ENCODE peak calls at places on chromosomes 4 and X, in eight cellular contexts. One of them, this sample, is unnamed.

GRCh38 chr4:104815593-104816156 is 321.0 kb upstream of the CXXC4 start:
- DNase-seq in breast epithelium: no peak
- DNase-seq in fibroblast of lung: peak; percentile 34
- DNase-seq in uterus: no peak
- DNase-seq in GM23248: no peak
- DNase-seq in ovary: no peak
- DNase-seq in heart left ventricle: no peak
- DNase-seq in pancreas: no peak
- DNase-seq in this sample: no peak

GRCh38 chr4:118729287-118730286 is 44.4 kb downstream of the METTL14 start:
- DNase-seq in GM23248: peak; percentile 84
- DNase-seq in ovary: no peak
- DNase-seq in breast epithelium: no peak
- DNase-seq in heart left ventricle: no peak
- DNase-seq in fibroblast of lung: peak; percentile 82
- DNase-seq in uterus: no peak
- DNase-seq in pancreas: no peak
- DNase-seq in this sample: no peak

GRCh38 chrX:119008122-119008744 is 33.8 kb downstream of the LONRF3 start:
- DNase-seq in fibroblast of lung: no peak
- DNase-seq in ovary: peak; percentile 22
- DNase-seq in pancreas: no peak
- DNase-seq in breast epithelium: no peak
- DNase-seq in heart left ventricle: no peak
- DNase-seq in GM23248: peak; percentile 46
- DNase-seq in uterus: no peak
- DNase-seq in this sample: no peak

GRCh38 chr4:189090174-189090814 is 850.4 kb upstream of the FRG1 start:
- DNase-seq in ovary: no peak
- DNase-seq in heart left ventricle: no peak
- DNase-seq in fibroblast of lung: no peak
- DNase-seq in uterus: no peak
- DNase-seq in pancreas: no peak
- DNase-seq in breast epithelium: no peak
- DNase-seq in GM23248: peak; percentile 14
- DNase-seq in this sample: no peak

GRCh38 chr4:114077610-114078009 is 98.2 kb upstream of the ARSJ start:
- DNase-seq in heart left ventricle: no peak
- DNase-seq in ovary: no peak
- DNase-seq in uterus: no peak
- DNase-seq in GM23248: peak; percentile 93
- DNase-seq in fibroblast of lung: peak; percentile 98
- DNase-seq in pancreas: no peak
- DNase-seq in breast epithelium: no peak
- DNase-seq in this sample: no peak

GRCh38 chrX:103628386-103629290 is at the start of gene TCEAL1:
- DNase-seq in uterus: peak; percentile 67
- DNase-seq in breast epithelium: peak; percentile 56
- DNase-seq in fibroblast of lung: peak; percentile 52
- DNase-seq in heart left ventricle: peak; percentile 66
- DNase-seq in pancreas: peak; percentile 72
- DNase-seq in GM23248: peak; percentile 63
- DNase-seq in ovary: peak; percentile 77
- DNase-seq in this sample: peak; percentile 88

GRCh38 chr4:184757810-184758209 is 23.9 kb upstream of the CENPU start:
- DNase-seq in GM23248: no peak
- DNase-seq in breast epithelium: no peak
- DNase-seq in ovary: no peak
- DNase-seq in fibroblast of lung: no peak
- DNase-seq in heart left ventricle: no peak
- DNase-seq in pancreas: no peak
- DNase-seq in uterus: peak; percentile 67
- DNase-seq in this sample: no peak

GRCh38 chrX:39652336-39652735 is 445.4 kb downstream of the BCOR start:
- DNase-seq in GM23248: peak; percentile 39
- DNase-seq in ovary: no peak
- DNase-seq in breast epithelium: no peak
- DNase-seq in uterus: no peak
- DNase-seq in fibroblast of lung: no peak
- DNase-seq in heart left ventricle: no peak
- DNase-seq in pancreas: no peak
- DNase-seq in this sample: no peak

GRCh38 chr4:77073106-77073858 is 2.5 kb downstream of the CCNI start:
- DNase-seq in ovary: no peak
- DNase-seq in heart left ventricle: no peak
- DNase-seq in breast epithelium: no peak
- DNase-seq in pancreas: no peak
- DNase-seq in uterus: no peak
- DNase-seq in fibroblast of lung: peak; percentile 35
- DNase-seq in GM23248: peak; percentile 60
- DNase-seq in this sample: no peak

GRCh38 chr4:6900956-6901355 is 8.7 kb upstream of the TBC1D14 start:
- DNase-seq in GM23248: no peak
- DNase-seq in heart left ventricle: no peak
- DNase-seq in fibroblast of lung: no peak
- DNase-seq in breast epithelium: no peak
- DNase-seq in pancreas: no peak
- DNase-seq in ovary: no peak
- DNase-seq in uterus: no peak
- DNase-seq in this sample: no peak

GRCh38 chr4:186240848-186241491 is 13.7 kb downstream of the KLKB1 start:
- DNase-seq in breast epithelium: no peak
- DNase-seq in pancreas: no peak
- DNase-seq in fibroblast of lung: no peak
- DNase-seq in uterus: no peak
- DNase-seq in ovary: no peak
- DNase-seq in heart left ventricle: no peak
- DNase-seq in GM23248: no peak
- DNase-seq in this sample: no peak

GRCh38 chr4:182207806-182208483 is 35.3 kb upstream of the TENM3 start:
- DNase-seq in uterus: peak; percentile 29
- DNase-seq in GM23248: peak; percentile 53
- DNase-seq in ovary: no peak
- DNase-seq in breast epithelium: no peak
- DNase-seq in pancreas: no peak
- DNase-seq in heart left ventricle: no peak
- DNase-seq in fibroblast of lung: peak; percentile 95
- DNase-seq in this sample: no peak

DNA sequence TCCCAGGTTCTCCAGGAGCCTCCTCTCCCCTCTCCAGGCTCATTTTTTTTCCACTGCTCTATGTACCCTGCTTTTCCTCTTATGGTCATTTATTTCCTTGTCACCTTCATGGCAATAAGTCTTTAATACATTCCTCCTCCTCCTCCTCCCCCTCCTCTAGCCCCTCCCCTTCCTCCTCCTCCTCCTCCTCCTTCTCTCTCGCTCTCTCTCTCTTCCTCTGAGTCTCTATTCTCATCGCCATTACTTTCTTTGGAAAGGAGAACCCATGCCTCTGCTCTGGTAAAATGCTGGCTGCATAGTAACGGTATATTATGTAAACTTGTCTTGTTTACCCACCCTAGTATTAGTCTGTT is 35.7 kb downstream of the ARHGAP24 start:
- DNase-seq in heart left ventricle: no peak
- DNase-seq in fibroblast of lung: no peak
- DNase-seq in uterus: no peak
- DNase-seq in ovary: no peak
- DNase-seq in breast epithelium: no peak
- DNase-seq in pancreas: no peak
- DNase-seq in GM23248: no peak
- DNase-seq in this sample: no peak
- H3K4me1 ChIP-seq in heart left ventricle: peaks cover 28% of the 10 kb centered on the region
- H3K4me1 ChIP-seq in fibroblast of lung: peaks cover 6% of the 10 kb centered on the region
- H3K4me1 ChIP-seq in uterus: no peaks in the 10 kb centered on the region
- H3K4me1 ChIP-seq in ovary: peaks cover 2% of the 10 kb centered on the region
- H3K4me1 ChIP-seq in breast epithelium: no peaks in the 10 kb centered on the region
- H3K4me1 ChIP-seq in pancreas: no peaks in the 10 kb centered on the region
- H3K4me1 ChIP-seq in GM23248: peaks cover 19% of the 10 kb centered on the region
- H3K4me1 ChIP-seq in this sample: no peaks in the 10 kb centered on the region

DNA sequence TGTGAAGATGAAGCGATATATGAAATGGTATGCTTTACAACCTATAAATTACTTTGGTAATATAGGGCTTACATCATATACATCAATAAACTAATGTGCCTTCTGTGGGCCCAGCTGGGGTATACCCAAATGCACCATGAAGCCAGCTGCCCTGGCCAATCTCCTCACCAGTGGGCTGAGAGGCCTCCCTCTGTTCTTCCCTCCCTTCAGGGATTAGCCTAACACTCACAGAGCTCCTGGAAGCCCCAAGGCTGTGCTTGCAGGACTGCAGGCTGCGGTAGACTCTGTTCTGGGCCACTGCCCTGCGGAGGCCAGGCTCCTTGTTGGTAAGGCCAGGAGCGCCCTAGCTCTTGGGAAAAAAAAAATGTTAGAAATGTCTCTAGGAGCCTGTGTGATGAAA is 33.9 kb downstream of the PAGE1 start:
- DNase-seq in breast epithelium: no peak
- DNase-seq in heart left ventricle: no peak
- DNase-seq in pancreas: no peak
- DNase-seq in GM23248: no peak
- DNase-seq in fibroblast of lung: no peak
- DNase-seq in ovary: no peak
- DNase-seq in uterus: no peak
- DNase-seq in this sample: no peak
- H3K27me3 ChIP-seq in breast epithelium: no peaks in the 10 kb centered on the region
- H3K27me3 ChIP-seq in heart left ventricle: no peaks in the 10 kb centered on the region
- H3K27me3 ChIP-seq in pancreas: no peaks in the 10 kb centered on the region
- H3K27me3 ChIP-seq in GM23248: no peaks in the 10 kb centered on the region
- H3K27me3 ChIP-seq in fibroblast of lung: no peaks in the 10 kb centered on the region
- H3K27me3 ChIP-seq in ovary: no peaks in the 10 kb centered on the region
- H3K27me3 ChIP-seq in uterus: no peaks in the 10 kb centered on the region
- H3K27me3 ChIP-seq in this sample: no peaks in the 10 kb centered on the region

GRCh38 chrX:146707781-146708180 is 101.8 kb upstream of the CXorf51B start:
- DNase-seq in ovary: no peak
- DNase-seq in breast epithelium: no peak
- DNase-seq in heart left ventricle: no peak
- DNase-seq in uterus: no peak
- DNase-seq in GM23248: no peak
- DNase-seq in pancreas: no peak
- DNase-seq in fibroblast of lung: no peak
- DNase-seq in this sample: no peak
- H3K9me3 ChIP-seq in ovary: no peaks in the 10 kb centered on the region
- H3K9me3 ChIP-seq in breast epithelium: no peaks in the 10 kb centered on the region
- H3K9me3 ChIP-seq in heart left ventricle: no peaks in the 10 kb centered on the region
- H3K9me3 ChIP-seq in uterus: no peaks in the 10 kb centered on the region
- H3K9me3 ChIP-seq in GM23248: no peaks in the 10 kb centered on the region
- H3K9me3 ChIP-seq in pancreas: no peaks in the 10 kb centered on the region
- H3K9me3 ChIP-seq in fibroblast of lung: no peaks in the 10 kb centered on the region
- H3K9me3 ChIP-seq in this sample: no peaks in the 10 kb centered on the region

GRCh38 chr4:1242506-1243450 is 6.2 kb downstream of the CTBP1 start:
- DNase-seq in GM23248: no peak
- DNase-seq in breast epithelium: peak; percentile 25
- DNase-seq in pancreas: no peak
- DNase-seq in uterus: no peak
- DNase-seq in ovary: no peak
- DNase-seq in heart left ventricle: no peak
- DNase-seq in fibroblast of lung: no peak
- DNase-seq in this sample: no peak
- H3K4me1 ChIP-seq in GM23248: peaks cover 13% of the 10 kb centered on the region
- H3K4me1 ChIP-seq in breast epithelium: peaks cover 29% of the 10 kb centered on the region
- H3K4me1 ChIP-seq in pancreas: peaks cover 47% of the 10 kb centered on the region
- H3K4me1 ChIP-seq in uterus: peaks cover 44% of the 10 kb centered on the region
- H3K4me1 ChIP-seq in ovary: peaks cover 39% of the 10 kb centered on the region
- H3K4me1 ChIP-seq in heart left ventricle: peaks cover 53% of the 10 kb centered on the region
- H3K4me1 ChIP-seq in fibroblast of lung: peaks cover 16% of the 10 kb centered on the region
- H3K4me1 ChIP-seq in this sample: no peaks in the 10 kb centered on the region

GRCh38 chr4:142354041-142354440 is 492.1 kb downstream of the INPP4B start:
- DNase-seq in breast epithelium: no peak
- DNase-seq in uterus: no peak
- DNase-seq in fibroblast of lung: peak; percentile 51
- DNase-seq in heart left ventricle: no peak
- DNase-seq in GM23248: peak; percentile 69
- DNase-seq in ovary: no peak
- DNase-seq in pancreas: no peak
- DNase-seq in this sample: no peak
- H3K27me3 ChIP-seq in breast epithelium: no peaks in the 10 kb centered on the region
- H3K27me3 ChIP-seq in uterus: no peaks in the 10 kb centered on the region
- H3K27me3 ChIP-seq in fibroblast of lung: no peaks in the 10 kb centered on the region
- H3K27me3 ChIP-seq in heart left ventricle: no peaks in the 10 kb centered on the region
- H3K27me3 ChIP-seq in GM23248: no peaks in the 10 kb centered on the region
- H3K27me3 ChIP-seq in ovary: no peaks in the 10 kb centered on the region
- H3K27me3 ChIP-seq in pancreas: no peaks in the 10 kb centered on the region
- H3K27me3 ChIP-seq in this sample: no peaks in the 10 kb centered on the region

This sample was measured in aorta.